ENCODE peak calls at places on chromosomes 6 and 20, in six cellular contexts. One of them, this sample, is unnamed. For H3K4me1, the result is how much of the 10 kb centered on the place peaks cover.

GRCh38 chr20:6718660-6719059 is 48.8 kb upstream of the BMP2 start:
- DNase-seq in hepatocyte: peak
- DNase-seq in esophagus squamous epithelium: no peak
- DNase-seq in CD8-positive, alpha-beta memory T cell: no peak
- DNase-seq in trophoblast cell: no peak
- DNase-seq in H9: no peak
- DNase-seq in this sample: no peak

GRCh38 chr6:83221886-83222479 is 28.8 kb downstream of the RWDD2A start:
- DNase-seq in hepatocyte: peak
- DNase-seq in esophagus squamous epithelium: no peak
- DNase-seq in CD8-positive, alpha-beta memory T cell: no peak
- DNase-seq in trophoblast cell: peak
- DNase-seq in H9: no peak
- DNase-seq in this sample: peak

GRCh38 chr6:133553652-133554051 is 312.5 kb downstream of the EYA4 start:
- DNase-seq in hepatocyte: peak
- DNase-seq in esophagus squamous epithelium: no peak
- DNase-seq in CD8-positive, alpha-beta memory T cell: no peak
- DNase-seq in trophoblast cell: peak
- DNase-seq in H9: no peak
- DNase-seq in this sample: peak

GRCh38 chr6:2862712-2863174 is 21.1 kb upstream of the SERPINB1 start:
- DNase-seq in hepatocyte: no peak
- DNase-seq in esophagus squamous epithelium: no peak
- DNase-seq in CD8-positive, alpha-beta memory T cell: no peak
- DNase-seq in trophoblast cell: no peak
- DNase-seq in H9: no peak
- DNase-seq in this sample: no peak

GRCh38 chr20:50310673-50311051 is 120.0 kb downstream of the CEBPB start:
- DNase-seq in hepatocyte: no peak
- DNase-seq in esophagus squamous epithelium: no peak
- DNase-seq in CD8-positive, alpha-beta memory T cell: no peak
- DNase-seq in trophoblast cell: no peak
- DNase-seq in H9: no peak
- DNase-seq in this sample: no peak

GRCh38 chr6:10316327-10316726 is 98.5 kb downstream of the TFAP2A start:
- DNase-seq in hepatocyte: peak
- DNase-seq in esophagus squamous epithelium: no peak
- DNase-seq in CD8-positive, alpha-beta memory T cell: no peak
- DNase-seq in trophoblast cell: peak
- DNase-seq in H9: no peak
- DNase-seq in this sample: no peak

GRCh38 chr6:55943329-55943728 is 67.9 kb upstream of the BMP5 start:
- DNase-seq in hepatocyte: no peak
- DNase-seq in esophagus squamous epithelium: no peak
- DNase-seq in CD8-positive, alpha-beta memory T cell: no peak
- DNase-seq in trophoblast cell: peak
- DNase-seq in H9: no peak
- DNase-seq in this sample: no peak

GRCh38 chr6:116438590-116439448 is 22.4 kb upstream of the CALHM6 start:
- DNase-seq in hepatocyte: no peak
- DNase-seq in esophagus squamous epithelium: no peak
- DNase-seq in CD8-positive, alpha-beta memory T cell: no peak
- DNase-seq in trophoblast cell: no peak
- DNase-seq in H9: no peak
- DNase-seq in this sample: no peak

GRCh38 chr6:98343004-98343403 is 491.4 kb upstream of the POU3F2 start:
- DNase-seq in hepatocyte: no peak
- DNase-seq in esophagus squamous epithelium: no peak
- DNase-seq in CD8-positive, alpha-beta memory T cell: no peak
- DNase-seq in trophoblast cell: no peak
- DNase-seq in H9: no peak
- DNase-seq in this sample: no peak

GRCh38 chr6:150004101-150004782 is 21.1 kb downstream of the RAET1L start:
- DNase-seq in hepatocyte: no peak
- DNase-seq in esophagus squamous epithelium: no peak
- DNase-seq in CD8-positive, alpha-beta memory T cell: peak
- DNase-seq in trophoblast cell: no peak
- DNase-seq in H9: no peak
- DNase-seq in this sample: peak

GRCh38 chr6:105740946-105741605 is 338.2 kb upstream of the PREP start:
- DNase-seq in hepatocyte: no peak
- DNase-seq in esophagus squamous epithelium: no peak
- DNase-seq in CD8-positive, alpha-beta memory T cell: no peak
- DNase-seq in trophoblast cell: no peak
- DNase-seq in H9: no peak
- DNase-seq in this sample: no peak

GRCh38 chr20:49398401-49399144 is 83.9 kb downstream of the KCNB1 start:
- DNase-seq in hepatocyte: no peak
- DNase-seq in esophagus squamous epithelium: no peak
- DNase-seq in CD8-positive, alpha-beta memory T cell: no peak
- DNase-seq in trophoblast cell: no peak
- DNase-seq in H9: no peak
- DNase-seq in this sample: no peak

GRCh38 chr6:47103931-47104330 is 61.8 kb upstream of the ADGRF1 start:
- DNase-seq in hepatocyte: peak
- DNase-seq in esophagus squamous epithelium: no peak
- DNase-seq in CD8-positive, alpha-beta memory T cell: no peak
- DNase-seq in trophoblast cell: peak
- DNase-seq in H9: no peak
- DNase-seq in this sample: peak

GRCh38 chr6:117837268-117837667 is 69.8 kb upstream of the SLC35F1 start:
- DNase-seq in hepatocyte: no peak
- DNase-seq in esophagus squamous epithelium: no peak
- DNase-seq in CD8-positive, alpha-beta memory T cell: no peak
- DNase-seq in trophoblast cell: no peak
- DNase-seq in H9: no peak
- DNase-seq in this sample: no peak

GRCh38 chr6:98835149-98836024 is 1.0 kb downstream of the POU3F2 start:
- DNase-seq in hepatocyte: peak
- DNase-seq in esophagus squamous epithelium: no peak
- DNase-seq in CD8-positive, alpha-beta memory T cell: no peak
- DNase-seq in trophoblast cell: peak
- DNase-seq in H9: peak
- DNase-seq in this sample: no peak

GRCh38 chr6:34362909-34363713 is 29.4 kb downstream of the NUDT3 start:
- DNase-seq in hepatocyte: no peak
- DNase-seq in esophagus squamous epithelium: no peak
- DNase-seq in CD8-positive, alpha-beta memory T cell: no peak
- DNase-seq in trophoblast cell: no peak
- DNase-seq in H9: no peak
- DNase-seq in this sample: no peak

GRCh38 chr6:133132092-133132491 is 109.1 kb upstream of the EYA4 start:
- DNase-seq in hepatocyte: no peak
- DNase-seq in esophagus squamous epithelium: no peak
- DNase-seq in CD8-positive, alpha-beta memory T cell: no peak
- DNase-seq in trophoblast cell: no peak
- DNase-seq in H9: no peak
- DNase-seq in this sample: no peak

GRCh38 chr6:13413906-13414555 is 73.4 kb downstream of the GFOD1 start:
- DNase-seq in hepatocyte: no peak
- DNase-seq in esophagus squamous epithelium: no peak
- DNase-seq in CD8-positive, alpha-beta memory T cell: no peak
- DNase-seq in trophoblast cell: no peak
- DNase-seq in H9: no peak
- DNase-seq in this sample: no peak

GRCh38 chr6:39357998-39358686 is 35.6 kb upstream of the KCNK16 start:
- DNase-seq in hepatocyte: peak
- DNase-seq in esophagus squamous epithelium: no peak
- DNase-seq in CD8-positive, alpha-beta memory T cell: no peak
- DNase-seq in trophoblast cell: no peak
- DNase-seq in H9: peak
- DNase-seq in this sample: peak

GRCh38 chr20:46139908-46140482 is 21.9 kb downstream of the CD40 start:
- DNase-seq in hepatocyte: no peak
- DNase-seq in esophagus squamous epithelium: no peak
- DNase-seq in CD8-positive, alpha-beta memory T cell: no peak
- DNase-seq in trophoblast cell: no peak
- DNase-seq in H9: no peak
- DNase-seq in this sample: no peak

GRCh38 chr20:51335329-51335841 is 207.1 kb downstream of the NFATC2 start:
- DNase-seq in hepatocyte: peak
- DNase-seq in esophagus squamous epithelium: no peak
- DNase-seq in CD8-positive, alpha-beta memory T cell: no peak
- DNase-seq in trophoblast cell: peak
- DNase-seq in H9: no peak
- DNase-seq in this sample: no peak

GRCh38 chr6:168282985-168283685 is 36.4 kb downstream of the DACT2 start:
- DNase-seq in hepatocyte: no peak
- DNase-seq in esophagus squamous epithelium: no peak
- DNase-seq in CD8-positive, alpha-beta memory T cell: no peak
- DNase-seq in trophoblast cell: no peak
- DNase-seq in H9: no peak
- DNase-seq in this sample: peak

GRCh38 chr6:163416640-163417253 is 2.2 kb downstream of the QKI start:
- DNase-seq in hepatocyte: peak
- DNase-seq in esophagus squamous epithelium: no peak
- DNase-seq in CD8-positive, alpha-beta memory T cell: no peak
- DNase-seq in trophoblast cell: peak
- DNase-seq in H9: no peak
- DNase-seq in this sample: peak

GRCh38 chr6:4819706-4820283 is 43.6 kb downstream of the CDYL start:
- DNase-seq in hepatocyte: no peak
- DNase-seq in esophagus squamous epithelium: no peak
- DNase-seq in CD8-positive, alpha-beta memory T cell: no peak
- DNase-seq in trophoblast cell: no peak
- DNase-seq in H9: no peak
- DNase-seq in this sample: no peak

GRCh38 chr6:119742188-119742803 is 392.7 kb upstream of the MAN1A1 start:
- DNase-seq in hepatocyte: peak
- DNase-seq in esophagus squamous epithelium: no peak
- DNase-seq in CD8-positive, alpha-beta memory T cell: peak
- DNase-seq in trophoblast cell: peak
- DNase-seq in H9: peak
- DNase-seq in this sample: peak

GRCh38 chr20:41951615-41952014 is 333.4 kb upstream of the CHD6 start:
- DNase-seq in hepatocyte: no peak
- DNase-seq in esophagus squamous epithelium: no peak
- DNase-seq in CD8-positive, alpha-beta memory T cell: no peak
- DNase-seq in trophoblast cell: no peak
- DNase-seq in H9: no peak
- DNase-seq in this sample: no peak

GRCh38 chr6:18400831-18401446 is 13.8 kb downstream of the RNF144B start:
- DNase-seq in hepatocyte: no peak
- DNase-seq in esophagus squamous epithelium: no peak
- DNase-seq in CD8-positive, alpha-beta memory T cell: no peak
- DNase-seq in trophoblast cell: no peak
- DNase-seq in H9: no peak
- DNase-seq in this sample: no peak

GRCh38 chr6:27601668-27602254 is 128.9 kb upstream of the ZNF184 start:
- DNase-seq in hepatocyte: peak
- DNase-seq in esophagus squamous epithelium: no peak
- DNase-seq in CD8-positive, alpha-beta memory T cell: no peak
- DNase-seq in trophoblast cell: peak
- DNase-seq in H9: peak
- DNase-seq in this sample: no peak

GRCh38 chr6:100881707-100882040 is 545 bp upstream of the ASCC3 start:
- DNase-seq in hepatocyte: no peak
- DNase-seq in esophagus squamous epithelium: no peak
- DNase-seq in CD8-positive, alpha-beta memory T cell: no peak
- DNase-seq in trophoblast cell: no peak
- DNase-seq in H9: no peak
- DNase-seq in this sample: no peak

GRCh38 chr20:45924391-45925261 is 9.9 kb upstream of the PCIF1 start:
- DNase-seq in hepatocyte: peak
- DNase-seq in esophagus squamous epithelium: no peak
- DNase-seq in CD8-positive, alpha-beta memory T cell: no peak
- DNase-seq in trophoblast cell: no peak
- DNase-seq in H9: no peak
- DNase-seq in this sample: peak

GRCh38 chr6:36769161-36769675 is 70.0 kb downstream of the CPNE5 start:
- DNase-seq in hepatocyte: no peak
- DNase-seq in esophagus squamous epithelium: no peak
- DNase-seq in CD8-positive, alpha-beta memory T cell: no peak
- DNase-seq in trophoblast cell: peak
- DNase-seq in H9: no peak
- DNase-seq in this sample: no peak

GRCh38 chr6:111583986-111584385 is 21.7 kb downstream of the TRAF3IP2 start:
- DNase-seq in hepatocyte: no peak
- DNase-seq in esophagus squamous epithelium: no peak
- DNase-seq in CD8-positive, alpha-beta memory T cell: no peak
- DNase-seq in trophoblast cell: no peak
- DNase-seq in H9: no peak
- DNase-seq in this sample: no peak
- H3K4me1 ChIP-seq in hepatocyte: under half
- H3K4me1 ChIP-seq in esophagus squamous epithelium: half or more
- H3K4me1 ChIP-seq in CD8-positive, alpha-beta memory T cell: under half
- H3K4me1 ChIP-seq in trophoblast cell: under half
- H3K4me1 ChIP-seq in H9: under half
- H3K4me1 ChIP-seq in this sample: under half

GRCh38 chr6:125746731-125747588 is 2.5 kb upstream of the HEY2 start:
- DNase-seq in hepatocyte: peak
- DNase-seq in esophagus squamous epithelium: no peak
- DNase-seq in CD8-positive, alpha-beta memory T cell: peak
- DNase-seq in trophoblast cell: peak
- DNase-seq in H9: peak
- DNase-seq in this sample: peak
- H3K4me1 ChIP-seq in hepatocyte: under half
- H3K4me1 ChIP-seq in esophagus squamous epithelium: under half
- H3K4me1 ChIP-seq in CD8-positive, alpha-beta memory T cell: under half
- H3K4me1 ChIP-seq in trophoblast cell: under half
- H3K4me1 ChIP-seq in H9: under half
- H3K4me1 ChIP-seq in this sample: under half

GRCh38 chr6:52548353-52548713 is 28.5 kb downstream of the TRAM2 start:
- DNase-seq in hepatocyte: no peak
- DNase-seq in esophagus squamous epithelium: no peak
- DNase-seq in CD8-positive, alpha-beta memory T cell: no peak
- DNase-seq in trophoblast cell: no peak
- DNase-seq in H9: no peak
- DNase-seq in this sample: no peak
- H3K4me1 ChIP-seq in hepatocyte: half or more
- H3K4me1 ChIP-seq in esophagus squamous epithelium: half or more
- H3K4me1 ChIP-seq in CD8-positive, alpha-beta memory T cell: under half
- H3K4me1 ChIP-seq in trophoblast cell: under half
- H3K4me1 ChIP-seq in H9: under half
- H3K4me1 ChIP-seq in this sample: under half

DNA sequence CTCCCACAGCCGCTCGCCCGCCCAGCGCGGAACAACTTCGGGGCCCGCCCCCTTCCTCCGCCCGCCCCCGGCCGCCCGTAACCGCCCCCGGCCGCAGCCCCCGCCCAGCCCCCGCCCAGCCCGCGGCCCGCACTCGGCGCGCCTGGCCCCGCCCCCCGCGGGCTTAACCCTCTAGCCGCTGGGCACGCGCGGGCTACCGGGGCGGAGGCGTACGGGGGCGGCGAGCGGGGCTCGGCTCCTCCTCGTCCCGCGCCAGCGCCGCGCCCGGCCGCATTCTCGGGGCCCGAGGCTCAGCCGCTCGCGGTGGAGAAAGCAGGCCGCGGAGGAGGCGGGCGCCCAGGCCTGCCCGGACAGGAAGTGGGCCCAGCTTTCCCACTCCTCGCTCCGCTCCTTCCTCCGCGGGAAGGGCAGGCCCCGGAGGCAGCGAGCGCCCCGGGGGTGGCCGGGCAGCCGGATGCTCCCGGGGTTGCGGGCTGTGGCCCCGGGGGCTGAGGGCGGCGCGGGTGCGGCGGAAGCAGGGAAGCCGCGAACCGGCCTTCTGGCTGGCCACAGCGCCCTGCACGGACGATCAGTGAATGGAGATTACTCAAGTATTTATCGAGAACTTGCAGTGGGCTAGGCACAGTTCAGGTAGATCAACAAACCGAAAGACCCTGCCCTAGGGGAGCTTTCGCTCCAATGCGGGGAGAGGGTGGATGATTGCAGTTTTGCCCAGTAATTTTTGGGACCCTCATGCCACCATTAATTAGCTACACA is at the start of gene TRAM2:
- DNase-seq in hepatocyte: peak
- DNase-seq in esophagus squamous epithelium: peak
- DNase-seq in CD8-positive, alpha-beta memory T cell: peak
- DNase-seq in trophoblast cell: peak
- DNase-seq in H9: peak
- DNase-seq in this sample: peak
- H3K4me1 ChIP-seq in hepatocyte: under half
- H3K4me1 ChIP-seq in esophagus squamous epithelium: half or more
- H3K4me1 ChIP-seq in CD8-positive, alpha-beta memory T cell: under half
- H3K4me1 ChIP-seq in trophoblast cell: under half
- H3K4me1 ChIP-seq in H9: under half
- H3K4me1 ChIP-seq in this sample: under half

This sample was measured in small intestine.